ENCODE peak calls at places on chromosomes 2 and 18, in seven cellular contexts. H is HFF-Myc, D is stomach, C is GM23248, U is psoas muscle, T is BJ, Q is left ventricle myocardium inferior. K is an unnamed sample.

GRCh38 chr18:11980148-11980554 is 1.2 kb upstream of the IMPA2 start:
- DNase-seq in D (no peak), U (no peak), H (no peak), T (no peak), Q (no peak), C (no peak), K (no peak)

GRCh38 chr2:153163055-153163454 is 315.5 kb downstream of the RPRM start:
- DNase-seq in Q (no peak), T (no peak), C (peak; percentile 24), D (no peak), U (no peak), H (no peak), K (peak; percentile 38)

GRCh38 chr18:10239138-10239537 is 215.3 kb upstream of the APCDD1 start:
- DNase-seq in T (no peak), H (peak; percentile 56), U (no peak), C (peak; percentile 56), Q (peak; percentile 38), D (peak; percentile 60), K (no peak)

GRCh38 chr2:133431289-133431688 is 137.0 kb downstream of the NCKAP5 start:
- DNase-seq in C (no peak), H (no peak), Q (no peak), U (no peak), T (no peak), D (no peak), K (no peak)

GRCh38 chr2:210519594-210519993 is 36.8 kb upstream of the CPS1 start:
- DNase-seq in H (no peak), T (no peak), C (peak; percentile 16), Q (no peak), U (no peak), D (no peak), K (no peak)

GRCh38 chr2:37283207-37283606 is 41.4 kb downstream of the PRKD3 start:
- DNase-seq in U (no peak), H (peak; percentile 5), C (peak; percentile 93), T (peak; percentile 45), Q (no peak), D (no peak), K (no peak)

GRCh38 chr2:85078536-85078935 is 54.7 kb upstream of the TCF7L1 start:
- DNase-seq in U (no peak), T (no peak), C (no peak), Q (no peak), H (no peak), D (no peak), K (no peak)

GRCh38 chr2:45469314-45470099 is 141.6 kb downstream of the SRBD1 start:
- DNase-seq in Q (no peak), H (no peak), T (no peak), C (no peak), D (no peak), U (no peak), K (no peak)

GRCh38 chr2:160836755-160837154 is 323.5 kb upstream of the TANK start:
- DNase-seq in U (no peak), H (peak; percentile 91), Q (no peak), C (peak; percentile 90), D (no peak), T (peak; percentile 88), K (no peak)

GRCh38 chr2:148926291-148926961 is 51.4 kb downstream of the KIF5C start:
- DNase-seq in D (peak; percentile 59), H (no peak), Q (no peak), T (no peak), C (peak; percentile 26), U (no peak), K (peak; percentile 42)

GRCh38 chr2:120886967-120887672 is 151.5 kb downstream of the GLI2 start:
- DNase-seq in Q (no peak), C (no peak), T (no peak), D (peak; percentile 70), H (no peak), U (peak; percentile 46), K (no peak)

GRCh38 chr18:12883003-12883683 is 894 bp downstream of the PTPN2 start:
- DNase-seq in H (no peak), Q (no peak), C (peak; percentile 72), D (peak; percentile 37), T (no peak), U (no peak), K (no peak)

GRCh38 chr2:197307236-197307932 is 3.2 kb downstream of the ANKRD44 start:
- DNase-seq in U (no peak), D (no peak), H (no peak), Q (no peak), T (no peak), C (no peak), K (no peak)
- H3K4me3 ChIP-seq in U (no peak overlapping the region), D (no peak overlapping the region), H (no peak overlapping the region), Q (no peak overlapping the region), T (no peak overlapping the region), C (no peak overlapping the region), K (no peak overlapping the region)

GRCh38 chr2:55408098-55408882 is 11.4 kb downstream of the CCDC88A start:
- DNase-seq in Q (no peak), D (no peak), H (no peak), U (no peak), C (peak; percentile 68), T (no peak), K (no peak)
- H3K4me3 ChIP-seq in Q (no peak overlapping the region), D (no peak overlapping the region), H (no peak overlapping the region), U (no peak overlapping the region), C (peak overlapping the region; percentile 64), T (no peak overlapping the region), K (no peak overlapping the region)

DNA sequence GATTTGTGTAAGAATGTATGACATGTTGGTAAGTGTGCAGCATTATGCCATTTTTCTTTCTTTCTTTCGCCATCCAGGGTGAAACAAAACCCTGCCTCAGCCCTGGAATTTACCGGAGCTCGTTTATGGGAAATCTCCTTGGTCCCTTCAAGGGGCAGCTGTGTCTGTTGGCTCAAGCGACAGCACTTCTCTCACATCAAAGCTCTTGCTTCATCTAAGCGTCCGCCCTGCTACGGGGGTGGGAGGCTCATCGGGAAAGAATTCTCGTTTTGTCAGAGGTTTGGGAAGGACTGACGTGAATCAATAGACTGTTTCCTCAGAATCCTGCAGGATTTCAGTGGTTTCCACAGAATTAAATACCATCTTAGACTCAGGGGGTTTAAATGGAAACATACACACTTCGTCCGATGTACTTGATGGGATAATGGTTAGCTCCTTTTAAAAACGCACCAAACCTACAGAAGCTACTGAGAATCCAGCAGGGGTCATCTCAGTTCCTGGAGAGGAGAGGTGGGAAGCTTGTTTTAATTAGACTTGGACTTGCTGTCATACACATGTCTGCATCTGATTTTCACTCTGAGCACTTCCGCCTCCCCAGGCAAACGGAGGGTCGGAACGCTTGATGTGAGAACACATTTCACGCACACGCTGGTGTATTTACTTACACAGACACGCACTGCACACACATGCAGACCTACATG is 91.5 kb downstream of the ASB1 start:
- DNase-seq in C (peak; percentile 95), T (peak; percentile 94), Q (no peak), U (no peak), H (peak; percentile 91), D (no peak), K (no peak)
- H3K4me3 ChIP-seq in C (peak overlapping the region; percentile 49), T (peak overlapping the region; percentile 4), Q (no peak overlapping the region), U (no peak overlapping the region), H (peak overlapping the region; percentile 9), D (no peak overlapping the region), K (no peak overlapping the region)

GRCh38 chr2:221501883-221502269 is 70.2 kb downstream of the EPHA4 start:
- DNase-seq in C (no peak), U (no peak), Q (no peak), T (no peak), H (no peak), D (no peak), K (no peak)
- H3K4me3 ChIP-seq in C (peak overlapping the region; percentile 70), U (peak overlapping the region; percentile 42), Q (no peak overlapping the region), T (no peak overlapping the region), H (no peak overlapping the region), D (no peak overlapping the region), K (no peak overlapping the region)

GRCh38 chr18:23191232-23191631 is 55.9 kb downstream of the CABLES1 start:
- DNase-seq in T (no peak), D (no peak), C (no peak), H (no peak), U (no peak), Q (no peak), K (no peak)
- H3K4me3 ChIP-seq in T (no peak overlapping the region), D (no peak overlapping the region), C (no peak overlapping the region), H (no peak overlapping the region), U (no peak overlapping the region), Q (no peak overlapping the region), K (no peak overlapping the region)

DNA sequence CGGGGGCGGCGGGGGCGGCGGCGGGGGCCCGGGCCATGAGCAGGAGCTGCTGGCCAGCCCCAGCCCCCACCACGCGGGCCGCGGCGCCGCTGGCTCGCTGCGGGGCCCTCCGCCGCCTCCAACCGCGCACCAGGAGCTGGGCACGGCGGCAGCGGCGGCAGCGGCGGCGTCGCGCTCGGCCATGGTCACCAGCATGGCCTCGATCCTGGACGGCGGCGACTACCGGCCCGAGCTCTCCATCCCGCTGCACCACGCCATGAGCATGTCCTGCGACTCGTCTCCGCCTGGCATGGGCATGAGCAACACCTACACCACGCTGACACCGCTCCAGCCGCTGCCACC is 648 bp downstream of the ONECUT2 start:
- DNase-seq in H (no peak), U (no peak), C (no peak), T (no peak), D (no peak), Q (no peak), K (peak; percentile 33)
- H3K4me3 ChIP-seq in H (no peak overlapping the region), U (peak overlapping the region; percentile 25), C (no peak overlapping the region), T (no peak overlapping the region), D (peak overlapping the region; percentile 47), Q (peak overlapping the region; percentile 39), K (peak overlapping the region; percentile 82)

DNA sequence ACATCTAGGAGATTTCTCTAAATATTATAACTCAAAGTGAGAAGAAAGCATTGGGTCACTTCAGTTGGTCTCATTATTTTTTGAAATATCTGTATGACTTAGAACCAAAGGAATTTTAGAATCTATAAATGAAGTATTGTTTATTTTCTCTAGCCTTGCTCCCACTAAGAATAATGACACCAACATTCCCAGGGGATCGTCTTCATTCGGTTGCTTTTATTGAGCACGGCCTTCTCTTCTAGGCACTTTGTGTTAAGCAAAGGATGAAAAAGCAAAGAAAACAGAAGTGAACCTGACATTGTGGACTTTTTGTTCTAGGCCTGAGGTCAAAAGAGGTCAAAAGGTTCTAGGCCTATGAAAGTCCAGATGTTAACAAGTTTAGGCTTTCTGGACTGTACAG is 231.9 kb downstream of the GALR1 start:
- DNase-seq in D (no peak), C (no peak), H (no peak), Q (no peak), T (no peak), U (no peak), K (no peak)
- H3K4me3 ChIP-seq in D (no peak overlapping the region), C (no peak overlapping the region), H (no peak overlapping the region), Q (no peak overlapping the region), T (no peak overlapping the region), U (no peak overlapping the region), K (no peak overlapping the region)

K was measured in WERI-Rb-1.